ENCODE peak calls at places on chromosome 2, in four cellular contexts. O, N, V and T are unnamed samples.

GRCh38 chr2:10217499-10217861 is 85.2 kb upstream of the HPCAL1 start:
- DNase-seq in N (no peak), O (no peak), V (no peak), T (no peak)

GRCh38 chr2:176242211-176242610 is 27.0 kb upstream of the MTX2 start:
- DNase-seq in V (no peak), O (no peak), N (no peak), T (no peak)

GRCh38 chr2:53286336-53286735 is 481.3 kb upstream of the CHAC2 start:
- DNase-seq in O (no peak), N (no peak), V (no peak), T (no peak)

GRCh38 chr2:136920652-136921333 is 155.4 kb downstream of the THSD7B start:
- DNase-seq in N (no peak), O (no peak), V (peak), T (no peak)

GRCh38 chr2:133838642-133839370 is 270.5 kb upstream of the NCKAP5 start:
- DNase-seq in N (no peak), V (no peak), O (no peak), T (no peak)

GRCh38 chr2:16009560-16009959 is 69.2 kb downstream of the MYCN start:
- DNase-seq in N (no peak), V (no peak), O (no peak), T (no peak)

GRCh38 chr2:10489842-10490555 is 41.9 kb upstream of the ODC1 start:
- DNase-seq in N (peak), O (no peak), V (no peak), T (no peak)

GRCh38 chr2:100185516-100185915 is 43.1 kb upstream of the AFF3 start:
- DNase-seq in V (no peak), O (no peak), N (no peak), T (no peak)

GRCh38 chr2:164091673-164092072 is 355.9 kb upstream of the FIGN start:
- DNase-seq in V (no peak), N (no peak), O (no peak), T (no peak)

GRCh38 chr2:226478121-226478809 is 321.4 kb downstream of the IRS1 start:
- DNase-seq in V (peak), N (no peak), O (no peak), T (no peak)

GRCh38 chr2:182668671-182669070 is 47.4 kb upstream of the DNAJC10 start:
- DNase-seq in O (no peak), V (peak), N (no peak), T (no peak)

GRCh38 chr2:69083126-69083733 is 70.3 kb downstream of the ANTXR1 start:
- DNase-seq in N (no peak), O (no peak), V (peak), T (no peak)

GRCh38 chr2:27889774-27890145 is 427 bp downstream of the RBKS start:
- DNase-seq in N (no peak), V (no peak), O (no peak), T (no peak)

GRCh38 chr2:191265311-191266170 is 20.3 kb downstream of the MYO1B start:
- DNase-seq in V (no peak), N (no peak), O (no peak), T (no peak)

GRCh38 chr2:16152928-16153753 is 212.8 kb downstream of the MYCN start:
- DNase-seq in N (no peak), V (no peak), O (no peak), T (no peak)

GRCh38 chr2:26730549-26730948 is 33.5 kb upstream of the SLC35F6 start:
- DNase-seq in V (no peak), O (no peak), N (no peak), T (no peak)

GRCh38 chr2:33476100-33476792 is at the start of gene RASGRP3:
- DNase-seq in O (no peak), N (peak), V (peak), T (peak)

GRCh38 chr2:175726213-175726612 is 275.9 kb downstream of the LNPK start:
- DNase-seq in N (no peak), O (no peak), V (no peak), T (no peak)

GRCh38 chr2:43146083-43146482 is 80.3 kb downstream of the ZFP36L2 start:
- DNase-seq in O (no peak), V (no peak), N (no peak), T (no peak)

GRCh38 chr2:176272870-176273269 is 3.6 kb downstream of the MTX2 start:
- DNase-seq in V (no peak), O (no peak), N (no peak), T (no peak)

GRCh38 chr2:51068237-51068636 is 36.3 kb upstream of the NRXN1 start:
- DNase-seq in N (no peak), V (no peak), O (no peak), T (no peak)

GRCh38 chr2:64019083-64019974 is at the start of gene VPS54:
- DNase-seq in O (no peak), N (peak), V (peak), T (peak)

GRCh38 chr2:74819702-74820101 is 14.2 kb upstream of the HK2 start:
- DNase-seq in V (no peak), N (no peak), O (no peak), T (no peak)

GRCh38 chr2:68971591-68972231 is 2.7 kb upstream of the GKN1 start:
- DNase-seq in O (no peak), V (no peak), N (no peak), T (no peak)

GRCh38 chr2:181146171-181146570 is 165.8 kb downstream of the UBE2E3 start:
- DNase-seq in O (no peak), N (no peak), V (no peak), T (no peak)

GRCh38 chr2:100365434-100365833 is 43.1 kb upstream of the LONRF2 start:
- DNase-seq in N (no peak), V (no peak), O (no peak), T (no peak)

GRCh38 chr2:162890690-162891311 is 52.2 kb upstream of the KCNH7 start:
- DNase-seq in V (peak), N (no peak), O (peak), T (peak)

GRCh38 chr2:85162746-85163301 is 29.6 kb downstream of the TCF7L1 start:
- DNase-seq in O (no peak), V (no peak), N (no peak), T (no peak)

GRCh38 chr2:53087282-53087882 is 680.2 kb upstream of the CHAC2 start:
- DNase-seq in V (no peak), N (no peak), O (no peak), T (no peak)

GRCh38 chr2:219871396-219871795 is 244.0 kb downstream of the SLC4A3 start:
- DNase-seq in V (no peak), O (no peak), N (no peak), T (no peak)

GRCh38 chr2:44866131-44866530 is 75.4 kb upstream of the SIX3 start:
- DNase-seq in N (no peak), O (no peak), V (no peak), T (no peak)

GRCh38 chr2:64799592-64800252 is 146.0 kb upstream of the SERTAD2 start:
- DNase-seq in O (no peak), V (no peak), N (no peak), T (no peak)

GRCh38 chr2:165369131-165369935 is 100.2 kb upstream of the CSRNP3 start:
- DNase-seq in O (no peak), V (no peak), N (no peak), T (no peak)

GRCh38 chr2:223947711-223948205 is 2.6 kb upstream of the WDFY1 start:
- DNase-seq in O (no peak), N (no peak), V (no peak), T (no peak)

GRCh38 chr2:9358846-9359245 is 64.5 kb downstream of the ITGB1BP1 start:
- DNase-seq in O (no peak), V (no peak), N (no peak), T (no peak)

GRCh38 chr2:100222844-100223243 is 80.5 kb upstream of the AFF3 start:
- DNase-seq in O (no peak), N (no peak), V (no peak), T (no peak)

GRCh38 chr2:98569197-98569793 is 39.0 kb downstream of the COA5 start:
- DNase-seq in O (no peak), V (peak), N (peak), T (peak)

GRCh38 chr2:29767606-29768335 is 153.6 kb downstream of the ALK start:
- DNase-seq in V (no peak), N (no peak), O (no peak), T (no peak)

GRCh38 chr2:150438654-150439053 is 48.8 kb downstream of the RND3 start:
- DNase-seq in N (no peak), O (no peak), V (no peak), T (no peak)

GRCh38 chr2:45458909-45459563 is 152.0 kb downstream of the SRBD1 start:
- DNase-seq in N (no peak), O (no peak), V (peak), T (no peak)

GRCh38 chr2:168392031-168392430 is 64.0 kb upstream of the CERS6 start:
- DNase-seq in N (no peak), O (no peak), V (no peak), T (no peak)

GRCh38 chr2:168394262-168394661 is 61.8 kb upstream of the CERS6 start:
- DNase-seq in O (no peak), N (no peak), V (no peak), T (no peak)

GRCh38 chr2:168397629-168398028 is 58.4 kb upstream of the CERS6 start:
- DNase-seq in V (no peak), O (no peak), N (no peak), T (no peak)

GRCh38 chr2:168392797-168393196 is 63.3 kb upstream of the CERS6 start:
- DNase-seq in N (no peak), O (no peak), V (no peak), T (no peak)

DNA sequence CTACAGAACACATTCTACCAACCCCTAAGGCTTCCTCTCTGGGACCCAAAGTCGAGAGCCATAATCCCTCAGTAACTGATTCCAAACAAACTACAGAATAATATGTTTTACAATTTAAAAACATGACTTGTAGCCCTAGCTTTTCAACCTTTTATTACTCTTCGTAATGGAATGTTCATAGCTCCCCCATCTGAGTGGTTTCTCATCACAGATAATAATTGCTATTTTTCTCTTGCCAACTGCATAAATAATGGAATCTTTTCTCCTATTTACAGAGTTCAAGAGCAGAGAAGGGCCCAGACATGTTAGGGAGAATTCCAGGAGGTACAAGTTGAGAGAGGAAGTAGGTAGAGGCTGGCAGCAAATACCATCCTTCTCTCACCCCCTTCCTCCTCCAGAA is 59.9 kb upstream of the CERS6 start:
- DNase-seq in O (no peak), N (no peak), V (no peak), T (no peak)
- TF ChIP-seq SP1 in O (no peak), N (no peak), V (no peak), T (no peak)

GRCh38 chr2:200702044-200702443 is 109.7 kb upstream of the BZW1 start:
- DNase-seq in V (no peak), N (no peak), O (no peak), T (no peak)

GRCh38 chr2:200703132-200703925 is 108.4 kb upstream of the BZW1 start:
- DNase-seq in O (peak), N (no peak), V (peak), T (peak)

GRCh38 chr2:200703926-200704637 is 107.6 kb upstream of the BZW1 start:
- DNase-seq in V (no peak), O (no peak), N (no peak), T (no peak)

GRCh38 chr2:200702646-200703118 is 109.0 kb upstream of the BZW1 start:
- DNase-seq in O (no peak), V (peak), N (no peak), T (no peak)

GRCh38 chr2:200705305-200705985 is 106.3 kb upstream of the BZW1 start:
- DNase-seq in N (peak), V (peak), O (no peak), T (peak)
- TF ChIP-seq SUZ12 in N (no peak), V (no peak), O (no peak), T (no peak)

DNA sequence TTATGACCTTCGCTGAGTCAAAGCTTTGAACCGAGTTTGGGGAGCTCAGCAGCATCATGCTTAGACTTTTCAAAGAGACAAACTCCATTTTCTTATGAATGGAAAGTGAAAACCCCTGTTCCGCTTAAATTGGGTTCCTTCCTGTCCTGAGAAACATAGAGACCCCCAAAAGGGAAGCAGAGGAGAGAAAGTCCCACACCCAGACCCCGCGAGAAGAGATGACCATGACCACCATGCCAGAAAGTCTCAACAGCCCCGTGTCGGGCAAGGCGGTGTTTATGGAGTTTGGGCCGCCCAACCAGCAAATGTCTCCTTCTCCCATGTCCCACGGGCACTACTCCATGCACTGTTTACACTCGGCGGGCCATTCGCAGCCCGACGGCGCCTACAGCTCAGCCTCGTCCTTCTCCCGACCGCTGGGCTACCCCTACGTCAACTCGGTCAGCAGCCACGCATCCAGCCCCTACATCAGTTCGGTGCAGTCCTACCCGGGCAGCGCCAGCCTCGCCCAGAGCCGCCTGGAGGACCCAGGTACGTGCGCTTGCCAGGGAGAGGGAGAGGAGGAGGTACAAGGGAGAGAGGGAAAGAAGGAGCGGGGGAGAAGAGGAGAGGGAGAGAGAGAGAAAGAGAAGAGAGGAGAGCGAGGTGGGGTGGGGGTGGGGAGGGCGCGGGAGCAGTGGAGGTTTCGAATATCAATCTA is at the start of gene DLX1:
- DNase-seq in N (peak), V (no peak), O (no peak), T (no peak)
- TF ChIP-seq SP1 in N (no peak), V (no peak), O (no peak), T (no peak)

GRCh38 chr2:120937736-120938131 is 202.1 kb downstream of the GLI2 start:
- DNase-seq in V (no peak), O (no peak), N (no peak), T (no peak)
- TF ChIP-seq SUZ12 in V (no peak), O (no peak), N (no peak), T (no peak)

GRCh38 chr2:55923978-55924325 is 370 bp upstream of the EFEMP1 start:
- DNase-seq in V (no peak), O (no peak), N (no peak), T (no peak)

GRCh38 chr2:55922488-55922887 is 1.1 kb downstream of the EFEMP1 start:
- DNase-seq in N (peak), V (no peak), O (no peak), T (no peak)

GRCh38 chr2:55926246-55926645 is 2.7 kb upstream of the EFEMP1 start:
- DNase-seq in V (no peak), N (no peak), O (no peak), T (no peak)

GRCh38 chr2:55926974-55927373 is 3.4 kb upstream of the EFEMP1 start:
- DNase-seq in N (no peak), V (no peak), O (no peak), T (no peak)

DNA sequence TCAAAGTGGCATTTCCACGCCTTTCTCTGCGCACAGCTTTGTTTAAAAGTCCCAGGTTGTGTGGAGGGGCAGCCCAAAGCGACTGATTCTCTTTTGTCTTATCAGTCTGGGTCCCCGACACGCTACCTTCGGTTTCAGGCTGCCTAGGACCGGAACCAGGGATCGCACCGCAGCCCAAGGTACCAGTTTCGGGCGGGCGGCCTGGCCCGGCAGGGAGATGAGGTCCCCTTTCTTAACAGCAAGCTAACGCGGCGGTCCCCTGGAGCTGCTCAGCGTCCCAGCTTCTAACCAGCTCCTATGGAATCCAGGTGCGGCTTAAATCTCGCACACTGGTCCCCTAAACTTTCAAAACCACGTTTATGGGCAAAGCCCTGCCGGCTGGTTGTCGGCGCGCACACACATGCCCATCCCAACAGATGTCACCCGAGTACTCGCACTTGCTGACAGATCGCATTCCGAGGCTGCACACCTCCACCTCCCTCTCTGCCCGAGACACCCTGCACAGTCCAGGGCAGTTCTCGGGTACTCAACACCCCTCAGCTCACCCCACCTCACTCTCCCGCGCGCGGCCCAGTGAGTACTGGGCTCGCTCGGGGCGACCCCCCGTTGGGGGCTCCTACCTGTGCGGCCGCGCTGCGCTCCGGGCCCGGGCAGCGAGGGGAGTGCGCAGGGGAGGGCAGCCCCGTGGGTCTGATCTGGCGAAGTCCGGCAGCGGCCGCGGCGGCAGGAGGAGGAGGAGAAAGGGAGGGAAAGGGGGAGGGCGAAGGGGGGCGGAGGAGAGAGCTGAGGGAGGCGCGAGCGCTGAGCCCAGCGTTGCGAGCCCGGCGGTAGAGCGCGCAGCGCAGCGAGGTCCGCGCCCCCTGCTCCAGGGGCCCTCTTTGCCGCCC is at the start of gene EFEMP1:
- DNase-seq in O (no peak), N (peak), V (no peak), T (peak)
- TF ChIP-seq SP1 in O (no peak), N (no peak), V (no peak), T (no peak)